ENCODE peak calls at places on chromosome 18, in nine cellular contexts. J is NCI-H1048; O is tibial artery; L is hippocampal formation; Z is CD4-positive, alpha-beta T cell; A is kidney epithelial cell; T is GM12865; C is pancreas; K is NCI-H748 treated with DMSO at 0.1 percent for 48 hours. W is an unnamed sample.

GRCh38 chr18:23627325-23627724 is 35.4 kb downstream of the ANKRD29 start:
- DNase-seq in J (no peak), O (no peak), L (no peak), Z (no peak), A (peak), T (no peak), C (no peak), K (no peak), W (no peak)

GRCh38 chr18:37452697-37453385 is 112.8 kb downstream of the CELF4 start:
- DNase-seq in J (no peak), O (no peak), L (no peak), Z (no peak), A (no peak), T (no peak), C (no peak), K (no peak), W (no peak)

GRCh38 chr18:10037181-10037580 is 123.4 kb downstream of the VAPA start:
- DNase-seq in J (no peak), O (no peak), L (no peak), Z (no peak), A (no peak), T (no peak), C (no peak), K (no peak), W (no peak)

GRCh38 chr18:57441395-57441794 is 6.2 kb downstream of the ONECUT2 start:
- DNase-seq in J (no peak), O (no peak), L (no peak), Z (no peak), A (no peak), T (peak), C (no peak), K (no peak), W (no peak)

GRCh38 chr18:78861116-78861515 is 118.5 kb upstream of the SALL3 start:
- DNase-seq in J (no peak), O (no peak), L (no peak), Z (no peak), A (no peak), T (no peak), C (no peak), K (no peak), W (no peak)

GRCh38 chr18:50986360-50987087 is 18.7 kb downstream of the ELAC1 start:
- DNase-seq in J (no peak), O (no peak), L (no peak), Z (no peak), A (no peak), T (no peak), C (no peak), K (no peak), W (no peak)

GRCh38 chr18:497688-498087 is 2.8 kb downstream of the COLEC12 start:
- DNase-seq in J (no peak), O (no peak), L (no peak), Z (no peak), A (no peak), T (no peak), C (no peak), K (no peak), W (no peak)

GRCh38 chr18:7733642-7734041 is 166.5 kb downstream of the PTPRM start:
- DNase-seq in J (no peak), O (no peak), L (no peak), Z (no peak), A (no peak), T (no peak), C (no peak), K (no peak), W (no peak)

GRCh38 chr18:3593381-3593903 is 143.5 kb downstream of the TGIF1 start:
- DNase-seq in J (no peak), O (no peak), L (peak), Z (no peak), A (peak), T (no peak), C (no peak), K (peak), W (no peak)

GRCh38 chr18:10476430-10476829 is 22.0 kb downstream of the APCDD1 start:
- DNase-seq in J (no peak), O (no peak), L (no peak), Z (no peak), A (no peak), T (no peak), C (no peak), K (no peak), W (no peak)

GRCh38 chr18:34591920-34592444 is 118.1 kb upstream of the DTNA start:
- DNase-seq in J (no peak), O (no peak), L (no peak), Z (no peak), A (no peak), T (no peak), C (no peak), K (no peak), W (no peak)

GRCh38 chr18:77067315-77068061 is 65.1 kb downstream of the MBP start:
- DNase-seq in J (no peak), O (peak), L (no peak), Z (peak), A (no peak), T (peak), C (no peak), K (no peak), W (no peak)

GRCh38 chr18:74081966-74082365 is 65.7 kb downstream of the FBXO15 start:
- DNase-seq in J (no peak), O (no peak), L (no peak), Z (no peak), A (no peak), T (no peak), C (no peak), K (no peak), W (no peak)

W was measured in GM12864.